ENCODE peak calls at places on chromosomes 4 and X, in four cellular contexts. X is HepG2, A is A549, G is K562. U is an unnamed sample.

GRCh38 chr4:152189451-152190179 is 346.3 kb downstream of the FBXW7 start:
- DNase-seq in X (no peak), A (no peak), G (no peak), U (peak)

GRCh38 chrX:39814391-39814790 is 283.4 kb downstream of the BCOR start:
- DNase-seq in X (no peak), A (peak), G (peak), U (no peak)

GRCh38 chr4:117137143-117137542 is 51.8 kb upstream of the TRAM1L1 start:
- DNase-seq in X (no peak), A (peak), G (no peak), U (no peak)

GRCh38 chrX:45849261-45849660 is 648.6 kb upstream of the DIPK2B start:
- DNase-seq in X (peak), A (peak), G (peak), U (no peak)

GRCh38 chr4:141921293-141921692 is 284.9 kb downstream of the IL15 start:
- DNase-seq in X (no peak), A (no peak), G (no peak), U (no peak)

GRCh38 chr4:155005395-155006087 is 202.9 kb upstream of the NPY2R start:
- DNase-seq in X (no peak), A (no peak), G (no peak), U (no peak)

GRCh38 chr4:174122705-174123104 is 160.8 kb downstream of the FBXO8 start:
- DNase-seq in X (no peak), A (no peak), G (no peak), U (no peak)

GRCh38 chrX:87900320-87900908 is 382.8 kb downstream of the KLHL4 start:
- DNase-seq in X (no peak), A (peak), G (no peak), U (peak)

GRCh38 chrX:116462843-116463242 is at the start of gene CT83:
- DNase-seq in X (no peak), A (no peak), G (no peak), U (no peak)

GRCh38 chr4:141459020-141459419 is 177.4 kb upstream of the IL15 start:
- DNase-seq in X (no peak), A (no peak), G (no peak), U (no peak)

GRCh38 chrX:131816551-131817136 is 206.5 kb upstream of the STK26 start:
- DNase-seq in X (no peak), A (peak), G (no peak), U (peak)

GRCh38 chrX:39682778-39683177 is 415.0 kb downstream of the BCOR start:
- DNase-seq in X (no peak), A (no peak), G (peak), U (no peak)

GRCh38 chr4:13240066-13240465 is 244.1 kb downstream of the RAB28 start:
- DNase-seq in X (no peak), A (no peak), G (no peak), U (no peak)

GRCh38 chr4:15455290-15455689 is 14.4 kb upstream of the CC2D2A start:
- DNase-seq in X (no peak), A (no peak), G (no peak), U (no peak)

GRCh38 chr4:101271516-101271915 is 75.8 kb downstream of the PPP3CA start:
- DNase-seq in X (peak), A (peak), G (no peak), U (no peak)

GRCh38 chr4:13678186-13678924 is 50.8 kb upstream of the BOD1L1 start:
- DNase-seq in X (no peak), A (no peak), G (no peak), U (no peak)

GRCh38 chr4:114519368-114519767 is 79.2 kb upstream of the UGT8 start:
- DNase-seq in X (no peak), A (no peak), G (no peak), U (no peak)
- TF ChIP-seq CHD4 in X (no peak), A (no peak), G (no peak), U (no peak)

GRCh38 chr4:1327526-1328266 is 19.3 kb upstream of the UVSSA start:
- DNase-seq in X (no peak), A (no peak), G (no peak), U (no peak)

GRCh38 chr4:1325176-1325480 is 21.9 kb upstream of the UVSSA start:
- DNase-seq in X (no peak), A (no peak), G (no peak), U (no peak)

GRCh38 chr4:1328267-1329155 is 18.5 kb upstream of the UVSSA start:
- DNase-seq in X (no peak), A (no peak), G (no peak), U (no peak)

GRCh38 chr4:1325681-1326635 is 21.1 kb upstream of the UVSSA start:
- DNase-seq in X (no peak), A (no peak), G (no peak), U (no peak)

GRCh38 chr4:1326751-1327525 is 20.1 kb upstream of the UVSSA start:
- DNase-seq in X (no peak), A (no peak), G (no peak), U (no peak)
- TF ChIP-seq CHD4 in X (no peak), A (no peak), G (no peak), U (no peak)

DNA sequence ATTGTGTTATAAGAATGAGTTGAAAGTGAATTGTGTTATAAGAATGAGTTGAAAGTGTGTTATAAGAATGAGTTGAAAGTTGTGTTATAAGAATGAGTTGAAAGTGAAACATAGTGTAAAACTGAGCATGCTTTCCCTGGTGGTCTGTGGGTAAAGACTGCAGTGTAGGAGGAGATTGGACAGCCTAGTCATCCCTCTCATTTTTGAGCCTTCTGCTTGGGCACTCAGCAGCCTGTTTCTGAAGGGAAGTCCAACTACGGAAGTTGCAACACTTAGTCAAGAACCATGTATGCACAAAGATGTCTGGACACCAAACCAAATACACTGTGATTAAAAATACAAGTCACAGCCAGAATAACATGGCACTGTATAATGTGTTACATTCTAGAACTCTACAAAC is 72.6 kb downstream of the ANK2 start:
- DNase-seq in X (no peak), A (no peak), G (no peak), U (no peak)
- TF ChIP-seq CHD4 in X (no peak), A (no peak), G (no peak), U (no peak)

DNA sequence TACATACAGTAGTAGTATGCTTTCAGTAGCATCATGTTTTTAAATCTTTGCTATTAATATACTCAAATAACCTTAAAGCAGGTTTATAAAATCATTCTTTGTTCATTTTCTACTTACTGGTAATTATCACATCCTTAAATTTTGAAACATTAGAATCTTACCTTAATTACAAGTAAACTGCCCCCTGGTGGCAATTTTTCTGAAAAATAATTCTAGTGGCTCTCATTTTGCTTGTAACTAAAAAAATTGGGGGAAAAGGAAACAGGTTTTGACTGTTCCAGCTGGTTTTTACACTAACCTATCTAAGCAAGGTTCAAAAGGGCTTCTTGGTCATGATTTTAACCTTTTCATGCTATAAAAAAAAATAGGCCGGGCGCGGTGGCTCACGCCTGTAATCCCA is 18.5 kb upstream of the DCAF4L1 start:
- DNase-seq in X (peak), A (no peak), G (no peak), U (no peak)
- TF ChIP-seq CHD4 in X (no peak), A (no peak), G (no peak), U (no peak)

U was measured in GM12878.